ENCODE peak calls at places on chromosomes 2 and 18, in four cellular contexts. C, X, R and F are unnamed samples. For H3K4me1, the result is how much of the 10 kb centered on the place peaks cover.

GRCh38 chr2:198314559-198315153 is 510.3 kb downstream of the PLCL1 start:
- DNase-seq in X (peak), R (peak), C (peak), F (peak)

GRCh38 chr18:36662000-36662399 is 166.8 kb downstream of the TPGS2 start:
- DNase-seq in R (no peak), C (no peak), X (no peak), F (no peak)

GRCh38 chr2:43542285-43542933 is 53.4 kb downstream of the THADA start:
- DNase-seq in X (peak), R (peak), C (peak), F (peak)

GRCh38 chr2:47354013-47354816 is 48.7 kb upstream of the MSH2 start:
- DNase-seq in X (peak), R (peak), C (no peak), F (no peak)

GRCh38 chr2:200600549-200601212 is 14.9 kb downstream of the AOX1 start:
- DNase-seq in R (no peak), C (no peak), X (no peak), F (no peak)

GRCh38 chr2:46150445-46150970 is 146.7 kb upstream of the EPAS1 start:
- DNase-seq in R (no peak), C (no peak), X (no peak), F (no peak)

GRCh38 chr2:71156531-71156930 is 26.1 kb downstream of the MPHOSPH10 start:
- DNase-seq in R (no peak), C (no peak), X (no peak), F (no peak)

GRCh38 chr2:38233231-38233983 is 143.7 kb downstream of the ATL2 start:
- DNase-seq in C (no peak), R (no peak), X (no peak), F (no peak)

GRCh38 chr2:14257801-14258507 is 374.6 kb upstream of the LRATD1 start:
- DNase-seq in R (no peak), X (no peak), C (no peak), F (no peak)

GRCh38 chr2:173397539-173397938 is 42.9 kb downstream of the CDCA7 start:
- DNase-seq in R (no peak), C (peak), X (no peak), F (no peak)

GRCh38 chr2:43005975-43006833 is 213.8 kb upstream of the HAAO start:
- DNase-seq in X (no peak), R (no peak), C (no peak), F (no peak)

GRCh38 chr18:50507120-50507590 is 52.7 kb upstream of the MAPK4 start:
- DNase-seq in C (no peak), R (peak), X (peak), F (no peak)

GRCh38 chr2:240579771-240580614 is 6.5 kb upstream of the CAPN10 start:
- DNase-seq in C (peak), X (peak), R (no peak), F (no peak)

GRCh38 chr2:210445116-210445707 is 31.3 kb downstream of the LANCL1 start:
- DNase-seq in X (peak), R (peak), C (peak), F (no peak)

GRCh38 chr2:65292461-65293127 is 65.0 kb downstream of the ACTR2 start:
- DNase-seq in X (no peak), C (no peak), R (no peak), F (no peak)

DNA sequence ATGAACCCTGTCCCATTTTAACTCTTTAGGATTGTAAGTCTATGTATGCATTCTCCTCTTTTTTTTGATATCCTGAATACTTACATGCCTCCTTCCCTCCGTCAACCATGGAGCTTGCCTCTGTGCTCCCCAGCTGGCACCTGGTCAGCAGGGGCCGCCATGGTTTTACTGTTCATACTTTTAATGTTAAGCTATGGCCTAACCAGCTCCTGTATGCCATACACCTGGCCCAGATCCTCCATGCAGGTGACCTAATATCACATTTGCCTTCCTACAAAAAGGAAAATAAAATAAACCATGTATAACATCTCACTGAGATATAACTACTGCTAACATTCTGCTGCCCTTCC is 283.1 kb upstream of the TRIB2 start:
- DNase-seq in X (no peak), C (no peak), R (no peak), F (no peak)
- TF ChIP-seq CTCF in X (peak), C (no peak), R (peak), F (peak)

DNA sequence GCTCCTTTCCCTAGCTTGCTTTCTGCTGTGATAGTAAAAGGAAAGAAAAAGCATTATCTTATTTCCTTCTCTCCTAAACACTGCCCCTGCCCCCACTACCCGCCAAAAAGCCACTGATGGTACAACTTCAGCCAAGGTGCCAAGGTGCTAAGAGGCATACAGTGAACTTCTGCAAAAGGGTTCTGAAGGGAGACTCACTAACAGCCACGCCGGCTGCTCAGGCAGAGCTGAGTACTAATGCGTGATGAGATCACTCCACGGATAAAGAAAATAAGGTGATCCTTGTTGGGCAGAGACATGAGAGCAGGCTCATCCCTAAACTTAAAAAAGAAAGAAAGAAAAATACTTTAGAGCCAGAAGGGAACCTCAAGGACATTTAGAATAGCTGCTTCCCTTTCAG is 60.5 kb upstream of the PXDN start:
- DNase-seq in C (no peak), X (no peak), R (no peak), F (no peak)
- H3K4me1 ChIP-seq in C (under half), X (under half), R (under half), F (under half)

GRCh38 chr2:159199236-159199635 is 87.3 kb downstream of the WDSUB1 start:
- DNase-seq in C (no peak), R (no peak), X (no peak), F (no peak)

GRCh38 chr2:159199751-159200465 is 86.6 kb downstream of the WDSUB1 start:
- DNase-seq in X (no peak), C (no peak), R (no peak), F (no peak)

GRCh38 chr2:159194241-159194640 is 92.3 kb downstream of the WDSUB1 start:
- DNase-seq in C (no peak), R (no peak), X (no peak), F (no peak)

GRCh38 chr2:159195719-159196118 is 90.8 kb downstream of the WDSUB1 start:
- DNase-seq in X (no peak), C (no peak), R (no peak), F (no peak)

GRCh38 chr2:159196393-159196925 is 90.0 kb downstream of the WDSUB1 start:
- DNase-seq in C (no peak), R (no peak), X (no peak), F (no peak)
- TF ChIP-seq TCF7L2 in C (no peak), R (no peak), X (no peak), F (no peak)

GRCh38 chr2:27085670-27086089 is 892 bp upstream of the KHK start:
- DNase-seq in C (no peak), R (peak), X (no peak), F (peak)
- TF ChIP-seq CTCF in C (peak), R (peak), X (peak), F (no peak)

GRCh38 chr2:64137996-64138395 is 6.2 kb downstream of the PELI1 start:
- DNase-seq in C (no peak), R (no peak), X (no peak), F (no peak)

GRCh38 chr2:64140665-64141064 is 3.6 kb downstream of the PELI1 start:
- DNase-seq in R (no peak), C (no peak), X (no peak), F (no peak)

GRCh38 chr2:64135421-64135820 is 8.8 kb downstream of the PELI1 start:
- DNase-seq in C (no peak), R (no peak), X (no peak), F (no peak)

GRCh38 chr2:64134813-64135212 is 9.4 kb downstream of the PELI1 start:
- DNase-seq in R (no peak), C (no peak), X (no peak), F (no peak)

DNA sequence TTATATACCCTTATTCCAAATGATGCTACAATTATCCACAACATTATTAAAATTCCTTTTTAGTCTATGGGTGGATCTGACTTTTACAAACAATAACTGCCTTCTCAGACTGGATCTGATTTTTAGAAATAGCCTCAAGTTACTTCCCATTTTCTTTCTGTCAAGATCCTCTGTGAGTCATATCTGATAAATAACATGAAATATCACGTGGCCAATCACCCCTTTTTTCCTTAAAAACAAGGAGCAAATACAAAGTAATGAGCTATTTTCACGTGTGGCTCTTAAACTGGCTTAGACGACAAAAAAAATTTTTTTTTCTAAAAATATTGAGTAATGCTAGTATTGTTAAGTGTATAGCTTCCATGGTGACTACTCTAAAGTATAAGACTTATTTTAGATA is 6.7 kb downstream of the PELI1 start:
- DNase-seq in R (peak), X (no peak), C (no peak), F (no peak)
- H3K4me1 ChIP-seq in R (under half), X (under half), C (under half), F (under half)

GRCh38 chr18:53991805-53992204 is 232.7 kb downstream of the MBD2 start:
- DNase-seq in X (no peak), C (no peak), R (no peak), F (no peak)

GRCh38 chr18:53991202-53991601 is 233.3 kb downstream of the MBD2 start:
- DNase-seq in X (peak), R (no peak), C (peak), F (no peak)

DNA sequence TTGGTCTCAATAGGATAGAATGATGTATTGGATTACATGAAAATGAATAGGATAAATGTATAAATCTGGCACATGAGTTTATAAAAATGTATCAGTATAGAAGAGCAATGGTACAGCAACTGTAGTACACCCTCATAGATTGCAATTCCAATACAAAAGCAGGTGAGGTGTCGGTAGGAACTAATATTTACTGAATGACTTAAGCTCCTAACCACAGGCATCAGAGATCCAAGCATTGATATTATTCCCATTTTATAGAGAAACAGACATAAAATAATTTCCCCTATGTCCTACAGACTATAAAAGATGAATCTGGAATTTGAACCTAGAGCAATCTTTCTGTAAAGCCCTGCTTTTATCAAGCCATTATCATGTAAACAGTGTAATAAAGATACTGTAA is 227.4 kb downstream of the MBD2 start:
- DNase-seq in X (no peak), C (no peak), R (no peak), F (no peak)
- TF ChIP-seq TCF7L2 in X (no peak), C (no peak), R (no peak), F (no peak)

GRCh38 chr2:212606232-212606631 is 67.6 kb upstream of the ERBB4 start:
- DNase-seq in X (no peak), R (no peak), C (no peak), F (no peak)
- TF ChIP-seq CTCF in X (no peak), R (no peak), C (no peak), F (no peak)

GRCh38 chr18:9130195-9130594 is 6.4 kb upstream of the ANKRD12 start:
- DNase-seq in R (no peak), X (no peak), C (no peak), F (no peak)
- H3K4me1 ChIP-seq in R (under half), X (under half), C (under half), F (under half)